ENCODE peak calls at places on chromosomes 13 and 19, in seven cellular contexts. D, K, G, X, B, H and A are unnamed samples.

GRCh38 chr19:12833747-12834417 is 497 bp downstream of the RTBDN start:
- DNase-seq in G (peak; percentile 12), X (no peak), K (no peak), B (no peak), D (no peak), H (peak; percentile 29), A (no peak)

GRCh38 chr19:6210091-6210490 is 69.7 kb downstream of the MLLT1 start:
- DNase-seq in D (no peak), G (no peak), X (no peak), K (no peak), B (no peak), H (no peak), A (no peak)

GRCh38 chr13:27678306-27679040 is 56.8 kb downstream of the POLR1D start:
- DNase-seq in G (no peak), X (no peak), H (no peak), K (no peak), B (no peak), D (no peak), A (no peak)

GRCh38 chr19:522726-523125 is 8.8 kb upstream of the CDC34 start:
- DNase-seq in G (no peak), B (no peak), K (no peak), H (no peak), X (no peak), D (no peak), A (no peak)

GRCh38 chr19:53389591-53390377 is 5.2 kb upstream of the ZNF765 start:
- DNase-seq in G (peak; percentile 24), X (no peak), K (no peak), D (no peak), H (no peak), B (no peak), A (no peak)

GRCh38 chr13:102018716-102019115 is 383.1 kb downstream of the FGF14 start:
- DNase-seq in H (no peak), D (no peak), G (no peak), K (peak; percentile 20), X (no peak), B (no peak), A (no peak)

GRCh38 chr19:45323671-45324081 is 1.0 kb upstream of the CKM start:
- DNase-seq in B (no peak), D (no peak), X (no peak), K (no peak), H (no peak), G (no peak), A (no peak)

GRCh38 chr13:20492641-20493040 is 33.0 kb downstream of the CRYL1 start:
- DNase-seq in G (peak; percentile 6), D (peak; percentile 40), K (peak; percentile 50), B (peak; percentile 11), H (no peak), X (no peak), A (peak; percentile 12)